ENCODE peak calls at places on chromosomes 4 and X, in ten cellular contexts. One of them, this sample, is unnamed. For H3K27me3, the result is how much of the 10 kb centered on the place peaks cover.

GRCh38 chr4:179123079-179123478 is 1680.8 kb upstream of the AGA start:
- DNase-seq in stomach: no peak
- DNase-seq in hepatocyte: no peak
- DNase-seq in suprapubic skin: no peak
- DNase-seq in dorsolateral prefrontal cortex: no peak
- DNase-seq in Karpas-422: no peak
- DNase-seq in Panc1: no peak
- DNase-seq in colonic mucosa: no peak
- DNase-seq in tibial artery: no peak
- DNase-seq in CD8-positive, alpha-beta T cell: no peak
- DNase-seq in this sample: no peak

GRCh38 chr4:139331185-139331584 is 28.9 kb upstream of the NDUFC1 start:
- DNase-seq in Panc1: no peak
- DNase-seq in Karpas-422: no peak
- DNase-seq in suprapubic skin: no peak
- DNase-seq in dorsolateral prefrontal cortex: no peak
- DNase-seq in hepatocyte: no peak
- DNase-seq in CD8-positive, alpha-beta T cell: no peak
- DNase-seq in tibial artery: no peak
- DNase-seq in stomach: no peak
- DNase-seq in colonic mucosa: no peak
- DNase-seq in this sample: no peak

GRCh38 chr4:51907001-51907669 is 64.2 kb downstream of the DCUN1D4 start:
- DNase-seq in Karpas-422: no peak
- DNase-seq in colonic mucosa: no peak
- DNase-seq in CD8-positive, alpha-beta T cell: no peak
- DNase-seq in dorsolateral prefrontal cortex: no peak
- DNase-seq in tibial artery: no peak
- DNase-seq in hepatocyte: no peak
- DNase-seq in Panc1: no peak
- DNase-seq in stomach: no peak
- DNase-seq in suprapubic skin: no peak
- DNase-seq in this sample: no peak

GRCh38 chr4:8364141-8364540 is 76.4 kb downstream of the ACOX3 start:
- DNase-seq in hepatocyte: no peak
- DNase-seq in tibial artery: no peak
- DNase-seq in colonic mucosa: no peak
- DNase-seq in suprapubic skin: no peak
- DNase-seq in Karpas-422: no peak
- DNase-seq in dorsolateral prefrontal cortex: no peak
- DNase-seq in CD8-positive, alpha-beta T cell: no peak
- DNase-seq in Panc1: no peak
- DNase-seq in stomach: no peak
- DNase-seq in this sample: no peak

GRCh38 chr4:106136777-106137331 is 179.2 kb downstream of the TBCK start:
- DNase-seq in CD8-positive, alpha-beta T cell: no peak
- DNase-seq in Karpas-422: no peak
- DNase-seq in stomach: no peak
- DNase-seq in tibial artery: no peak
- DNase-seq in suprapubic skin: no peak
- DNase-seq in hepatocyte: no peak
- DNase-seq in Panc1: no peak
- DNase-seq in colonic mucosa: no peak
- DNase-seq in dorsolateral prefrontal cortex: no peak
- DNase-seq in this sample: no peak

GRCh38 chrX:71872542-71873458 is 37.8 kb upstream of the NHSL2 start:
- DNase-seq in Panc1: no peak
- DNase-seq in colonic mucosa: no peak
- DNase-seq in Karpas-422: no peak
- DNase-seq in CD8-positive, alpha-beta T cell: no peak
- DNase-seq in tibial artery: no peak
- DNase-seq in stomach: no peak
- DNase-seq in hepatocyte: no peak
- DNase-seq in dorsolateral prefrontal cortex: no peak
- DNase-seq in suprapubic skin: no peak
- DNase-seq in this sample: no peak

GRCh38 chr4:151139814-151140213 is 40.4 kb downstream of the RPS3A start:
- DNase-seq in dorsolateral prefrontal cortex: no peak
- DNase-seq in tibial artery: no peak
- DNase-seq in Karpas-422: no peak
- DNase-seq in suprapubic skin: no peak
- DNase-seq in stomach: no peak
- DNase-seq in colonic mucosa: no peak
- DNase-seq in Panc1: no peak
- DNase-seq in hepatocyte: no peak
- DNase-seq in CD8-positive, alpha-beta T cell: no peak
- DNase-seq in this sample: no peak

GRCh38 chrX:133085785-133086184 is 11.1 kb downstream of the USP26 start:
- DNase-seq in colonic mucosa: peak
- DNase-seq in Karpas-422: no peak
- DNase-seq in dorsolateral prefrontal cortex: no peak
- DNase-seq in suprapubic skin: no peak
- DNase-seq in stomach: no peak
- DNase-seq in hepatocyte: no peak
- DNase-seq in tibial artery: no peak
- DNase-seq in CD8-positive, alpha-beta T cell: no peak
- DNase-seq in Panc1: no peak
- DNase-seq in this sample: no peak

GRCh38 chrX:20477836-20478532 is 211.3 kb upstream of the RPS6KA3 start:
- DNase-seq in tibial artery: no peak
- DNase-seq in stomach: no peak
- DNase-seq in Karpas-422: no peak
- DNase-seq in suprapubic skin: no peak
- DNase-seq in dorsolateral prefrontal cortex: no peak
- DNase-seq in CD8-positive, alpha-beta T cell: no peak
- DNase-seq in hepatocyte: no peak
- DNase-seq in Panc1: no peak
- DNase-seq in colonic mucosa: peak
- DNase-seq in this sample: no peak

GRCh38 chr4:142656178-142656577 is 189.9 kb downstream of the INPP4B start:
- DNase-seq in Karpas-422: peak
- DNase-seq in suprapubic skin: no peak
- DNase-seq in Panc1: no peak
- DNase-seq in stomach: no peak
- DNase-seq in colonic mucosa: no peak
- DNase-seq in dorsolateral prefrontal cortex: no peak
- DNase-seq in tibial artery: no peak
- DNase-seq in CD8-positive, alpha-beta T cell: no peak
- DNase-seq in hepatocyte: no peak
- DNase-seq in this sample: peak

GRCh38 chr4:112315446-112315845 is 18.3 kb downstream of the ALPK1 start:
- DNase-seq in Panc1: no peak
- DNase-seq in dorsolateral prefrontal cortex: no peak
- DNase-seq in suprapubic skin: no peak
- DNase-seq in CD8-positive, alpha-beta T cell: no peak
- DNase-seq in Karpas-422: peak
- DNase-seq in hepatocyte: no peak
- DNase-seq in tibial artery: no peak
- DNase-seq in stomach: no peak
- DNase-seq in colonic mucosa: no peak
- DNase-seq in this sample: no peak

DNA sequence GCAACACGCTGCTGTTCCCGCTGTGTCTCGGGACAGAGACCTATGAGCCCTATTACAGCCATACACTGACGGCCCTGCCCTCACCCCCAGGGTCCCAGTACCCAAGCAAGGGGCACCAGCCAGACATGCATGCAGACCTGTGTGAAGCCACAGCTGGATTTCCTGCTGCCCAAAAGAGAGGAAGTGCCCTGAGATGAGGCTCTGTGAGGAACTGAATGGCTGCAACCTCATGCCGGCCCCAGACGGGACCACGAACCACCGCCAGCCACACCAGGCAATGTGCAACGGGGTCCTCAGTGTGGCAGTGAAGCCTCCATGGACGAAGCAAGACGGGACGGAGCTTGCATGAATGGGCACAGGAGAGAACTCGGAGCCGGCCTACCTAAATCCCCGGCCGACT is 21.1 kb downstream of the CTBP1 start:
- DNase-seq in hepatocyte: no peak
- DNase-seq in suprapubic skin: no peak
- DNase-seq in Karpas-422: no peak
- DNase-seq in dorsolateral prefrontal cortex: no peak
- DNase-seq in tibial artery: no peak
- DNase-seq in CD8-positive, alpha-beta T cell: no peak
- DNase-seq in colonic mucosa: no peak
- DNase-seq in stomach: no peak
- DNase-seq in Panc1: no peak
- DNase-seq in this sample: no peak
- H3K27me3 ChIP-seq in hepatocyte: under half
- H3K27me3 ChIP-seq in suprapubic skin: under half
- H3K27me3 ChIP-seq in Karpas-422: under half
- H3K27me3 ChIP-seq in dorsolateral prefrontal cortex: under half
- H3K27me3 ChIP-seq in tibial artery: under half
- H3K27me3 ChIP-seq in CD8-positive, alpha-beta T cell: under half
- H3K27me3 ChIP-seq in colonic mucosa: under half
- H3K27me3 ChIP-seq in stomach: under half
- H3K27me3 ChIP-seq in Panc1: under half
- H3K27me3 ChIP-seq in this sample: under half

GRCh38 chr4:98615991-98616390 is 42.4 kb downstream of the TSPAN5 start:
- DNase-seq in suprapubic skin: no peak
- DNase-seq in tibial artery: no peak
- DNase-seq in dorsolateral prefrontal cortex: no peak
- DNase-seq in Panc1: no peak
- DNase-seq in Karpas-422: no peak
- DNase-seq in CD8-positive, alpha-beta T cell: no peak
- DNase-seq in hepatocyte: no peak
- DNase-seq in colonic mucosa: no peak
- DNase-seq in stomach: no peak
- DNase-seq in this sample: no peak
- H3K27ac ChIP-seq in suprapubic skin: no peak
- H3K27ac ChIP-seq in tibial artery: no peak
- H3K27ac ChIP-seq in dorsolateral prefrontal cortex: no peak
- H3K27ac ChIP-seq in Panc1: no peak
- H3K27ac ChIP-seq in Karpas-422: no peak
- H3K27ac ChIP-seq in CD8-positive, alpha-beta T cell: no peak
- H3K27ac ChIP-seq in hepatocyte: no peak
- H3K27ac ChIP-seq in colonic mucosa: no peak
- H3K27ac ChIP-seq in stomach: no peak
- H3K27ac ChIP-seq in this sample: no peak

GRCh38 chrX:14948701-14949100 is 75.5 kb downstream of the MOSPD2 start:
- DNase-seq in Panc1: no peak
- DNase-seq in dorsolateral prefrontal cortex: no peak
- DNase-seq in tibial artery: no peak
- DNase-seq in colonic mucosa: no peak
- DNase-seq in stomach: no peak
- DNase-seq in suprapubic skin: no peak
- DNase-seq in hepatocyte: no peak
- DNase-seq in CD8-positive, alpha-beta T cell: no peak
- DNase-seq in Karpas-422: no peak
- DNase-seq in this sample: no peak

GRCh38 chrX:14943963-14944362 is 70.7 kb downstream of the MOSPD2 start:
- DNase-seq in hepatocyte: no peak
- DNase-seq in stomach: no peak
- DNase-seq in dorsolateral prefrontal cortex: no peak
- DNase-seq in colonic mucosa: no peak
- DNase-seq in Panc1: no peak
- DNase-seq in suprapubic skin: no peak
- DNase-seq in CD8-positive, alpha-beta T cell: no peak
- DNase-seq in tibial artery: no peak
- DNase-seq in Karpas-422: no peak
- DNase-seq in this sample: no peak

GRCh38 chrX:14941301-14941700 is 68.1 kb downstream of the MOSPD2 start:
- DNase-seq in Karpas-422: peak
- DNase-seq in suprapubic skin: no peak
- DNase-seq in stomach: no peak
- DNase-seq in colonic mucosa: no peak
- DNase-seq in Panc1: no peak
- DNase-seq in tibial artery: no peak
- DNase-seq in CD8-positive, alpha-beta T cell: no peak
- DNase-seq in dorsolateral prefrontal cortex: no peak
- DNase-seq in hepatocyte: no peak
- DNase-seq in this sample: no peak

GRCh38 chrX:14942341-14942740 is 69.1 kb downstream of the MOSPD2 start:
- DNase-seq in stomach: no peak
- DNase-seq in colonic mucosa: no peak
- DNase-seq in dorsolateral prefrontal cortex: no peak
- DNase-seq in tibial artery: no peak
- DNase-seq in Karpas-422: no peak
- DNase-seq in suprapubic skin: no peak
- DNase-seq in Panc1: no peak
- DNase-seq in hepatocyte: no peak
- DNase-seq in CD8-positive, alpha-beta T cell: no peak
- DNase-seq in this sample: no peak

DNA sequence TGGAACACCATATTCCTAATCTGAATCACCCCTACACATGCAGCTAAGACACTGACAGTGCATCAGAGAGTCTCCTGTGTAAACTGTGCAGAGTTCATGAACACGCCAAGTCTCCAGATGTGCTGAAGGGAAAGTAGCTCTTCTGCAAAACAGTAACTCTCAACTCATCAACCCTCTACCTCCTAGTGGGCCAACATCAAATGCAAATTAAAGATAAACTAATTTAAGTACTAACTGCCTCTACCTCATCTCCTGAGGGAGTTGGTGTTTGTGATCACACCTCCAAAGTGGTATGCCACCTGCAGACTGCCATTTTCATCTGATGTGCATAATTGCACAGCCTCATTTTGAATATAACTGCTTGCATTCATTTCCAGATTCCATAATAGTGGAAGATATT is 73.5 kb downstream of the MOSPD2 start:
- DNase-seq in hepatocyte: no peak
- DNase-seq in stomach: no peak
- DNase-seq in suprapubic skin: no peak
- DNase-seq in colonic mucosa: no peak
- DNase-seq in tibial artery: no peak
- DNase-seq in dorsolateral prefrontal cortex: no peak
- DNase-seq in CD8-positive, alpha-beta T cell: no peak
- DNase-seq in Karpas-422: peak
- DNase-seq in Panc1: no peak
- DNase-seq in this sample: no peak
- H3K27me3 ChIP-seq in hepatocyte: under half
- H3K27me3 ChIP-seq in stomach: under half
- H3K27me3 ChIP-seq in suprapubic skin: under half
- H3K27me3 ChIP-seq in colonic mucosa: under half
- H3K27me3 ChIP-seq in tibial artery: under half
- H3K27me3 ChIP-seq in dorsolateral prefrontal cortex: under half
- H3K27me3 ChIP-seq in CD8-positive, alpha-beta T cell: under half
- H3K27me3 ChIP-seq in Karpas-422: under half
- H3K27me3 ChIP-seq in Panc1: under half
- H3K27me3 ChIP-seq in this sample: under half

GRCh38 chr4:16123356-16124084 is 39.7 kb upstream of the PROM1 start:
- DNase-seq in suprapubic skin: no peak
- DNase-seq in hepatocyte: no peak
- DNase-seq in Panc1: no peak
- DNase-seq in tibial artery: no peak
- DNase-seq in Karpas-422: no peak
- DNase-seq in stomach: peak
- DNase-seq in colonic mucosa: peak
- DNase-seq in CD8-positive, alpha-beta T cell: no peak
- DNase-seq in dorsolateral prefrontal cortex: no peak
- DNase-seq in this sample: no peak
- H3K27ac ChIP-seq in suprapubic skin: no peak
- H3K27ac ChIP-seq in hepatocyte: no peak
- H3K27ac ChIP-seq in Panc1: no peak
- H3K27ac ChIP-seq in tibial artery: no peak
- H3K27ac ChIP-seq in Karpas-422: no peak
- H3K27ac ChIP-seq in stomach: peak
- H3K27ac ChIP-seq in colonic mucosa: no peak
- H3K27ac ChIP-seq in CD8-positive, alpha-beta T cell: no peak
- H3K27ac ChIP-seq in dorsolateral prefrontal cortex: no peak
- H3K27ac ChIP-seq in this sample: no peak

This sample was measured in CD4-positive, alpha-beta T cell.